ENCODE peak calls at places on chromosomes 13 and 19, in five cellular contexts. P is NCI-H1694 treated with DMSO at 0.1 percent for 48 hours; E is MCF 10A; D is stimulated activated CD8-positive, alpha-beta memory T cell treated with anti-CD3 and anti-CD28 coated beads, Interleukin-12 subunit alpha, Interleukin-12 subunit beta, amount 100 ng/mL, for 1 hour; N is cerebellar nuclear complex. F is an unnamed sample.

GRCh38 chr13:108786578-108787100 is 157.2 kb downstream of the MYO16 start:
- DNase-seq in P (no peak), E (no peak), D (no peak), N (no peak), F (no peak)

GRCh38 chr13:32036131-32036695 is 4.6 kb downstream of the FRY start:
- DNase-seq in P (no peak), E (no peak), D (no peak), N (no peak), F (no peak)

GRCh38 chr13:46051958-46052313 is 610 bp downstream of the ZC3H13 start:
- DNase-seq in P (no peak), E (no peak), D (no peak), N (no peak), F (no peak)

GRCh38 chr19:13526552-13526951 is 20.3 kb upstream of the CACNA1A start:
- DNase-seq in P (no peak), E (peak; percentile 16), D (no peak), N (no peak), F (peak; percentile 15)

GRCh38 chr19:1936916-1937610 is 3.9 kb upstream of the CSNK1G2 start:
- DNase-seq in P (no peak), E (no peak), D (no peak), N (no peak), F (no peak)

GRCh38 chr19:58033741-58034475 is at the start of gene ZSCAN1:
- DNase-seq in P (no peak), E (no peak), D (no peak), N (no peak), F (peak; percentile 85)

GRCh38 chr13:97367427-97367826 is 66.5 kb upstream of the RAP2A start:
- DNase-seq in P (no peak), E (peak; percentile 18), D (no peak), N (no peak), F (no peak)

GRCh38 chr13:39512687-39513086 is 90.3 kb downstream of the LHFPL6 start:
- DNase-seq in P (no peak), E (peak; percentile 30), D (no peak), N (no peak), F (no peak)

GRCh38 chr13:66532146-66532545 is 698.0 kb downstream of the PCDH9 start:
- DNase-seq in P (no peak), E (peak; percentile 34), D (no peak), N (no peak), F (no peak)

GRCh38 chr13:65606622-65607021 is 1623.5 kb downstream of the PCDH9 start:
- DNase-seq in P (no peak), E (peak; percentile 19), D (no peak), N (no peak), F (no peak)

GRCh38 chr13:30900952-30901749 is 4.9 kb upstream of the MEDAG start:
- DNase-seq in P (no peak), E (no peak), D (no peak), N (no peak), F (no peak)

GRCh38 chr19:12873891-12874745 is 7.1 kb downstream of the DNASE2 start:
- DNase-seq in P (no peak), E (no peak), D (no peak), N (no peak), F (no peak)

GRCh38 chr13:100495455-100495854 is 93.1 kb downstream of the GGACT start:
- DNase-seq in P (peak; percentile 28), E (no peak), D (no peak), N (no peak), F (no peak)

GRCh38 chr13:106114981-106115554 is 420.4 kb downstream of the EFNB2 start:
- DNase-seq in P (no peak), E (no peak), D (no peak), N (no peak), F (no peak)

GRCh38 chr13:81406022-81406421 is 1065.1 kb upstream of the SPRY2 start:
- DNase-seq in P (no peak), E (no peak), D (no peak), N (no peak), F (no peak)

GRCh38 chr19:16654151-16654550 is 5.8 kb downstream of the SMIM7 start:
- DNase-seq in P (no peak), E (peak; percentile 17), D (no peak), N (no peak), F (peak; percentile 29)

GRCh38 chr19:5914946-5915781 is 1.1 kb downstream of the CAPS start:
- DNase-seq in P (no peak), E (no peak), D (no peak), N (no peak), F (no peak)

GRCh38 chr19:27647423-27647822 is 1565.5 kb downstream of the UQCRFS1 start:
- DNase-seq in P (no peak), E (no peak), D (no peak), N (no peak), F (no peak)

GRCh38 chr19:19597809-19598306 is 20.6 kb downstream of the PBX4 start:
- DNase-seq in P (no peak), E (no peak), D (no peak), N (no peak), F (no peak)

GRCh38 chr19:40907968-40908735 is 26.1 kb upstream of the CYP2A7 start:
- DNase-seq in P (no peak), E (no peak), D (peak; percentile 53), N (no peak), F (no peak)

GRCh38 chr13:25248071-25248470 is 39.2 kb downstream of the MTMR6 start:
- DNase-seq in P (no peak), E (no peak), D (no peak), N (no peak), F (no peak)

GRCh38 chr19:57566396-57567256 is 7.0 kb upstream of the ZNF550 start:
- DNase-seq in P (no peak), E (peak; percentile 50), D (no peak), N (no peak), F (peak; percentile 19)

GRCh38 chr13:46369506-46370268 is 17.4 kb downstream of the RUBCNL start:
- DNase-seq in P (no peak), E (peak; percentile 35), D (no peak), N (no peak), F (no peak)

GRCh38 chr19:610071-610800 is 20.6 kb downstream of the HCN2 start:
- DNase-seq in P (no peak), E (no peak), D (peak; percentile 16), N (no peak), F (no peak)

GRCh38 chr19:56806639-56807038 is 33.9 kb downstream of the PEG3 start:
- DNase-seq in P (no peak), E (no peak), D (no peak), N (no peak), F (no peak)

GRCh38 chr13:59914556-59914955 is 249.2 kb downstream of the DIAPH3 start:
- DNase-seq in P (no peak), E (no peak), D (no peak), N (no peak), F (no peak)

GRCh38 chr13:28566283-28566682 is 71.4 kb upstream of the FLT1 start:
- DNase-seq in P (no peak), E (no peak), D (no peak), N (no peak), F (no peak)

GRCh38 chr19:6556480-6556879 is 25.7 kb downstream of the TNFSF9 start:
- DNase-seq in P (no peak), E (peak; percentile 46), D (no peak), N (no peak), F (no peak)

GRCh38 chr19:14563989-14564650 is 7.7 kb downstream of the NDUFB7 start:
- DNase-seq in P (no peak), E (peak; percentile 81), D (no peak), N (no peak), F (no peak)